ENCODE peak calls at places on chromosome 11, in seven cellular contexts. One of them, this sample, is unnamed.

GRCh38 chr11:99593197-99593596 is 572.4 kb downstream of the CNTN5 start:
- DNase-seq in IMR-90: no peak
- DNase-seq in thoracic aorta: no peak
- DNase-seq in psoas muscle: no peak
- DNase-seq in cardiac muscle cell: no peak
- DNase-seq in tibial nerve: no peak
- DNase-seq in CD8-positive, alpha-beta memory T cell: no peak
- DNase-seq in this sample: no peak

GRCh38 chr11:11731311-11732083 is 109.7 kb upstream of the GALNT18 start:
- DNase-seq in IMR-90: peak; percentile 73
- DNase-seq in CD8-positive, alpha-beta memory T cell: no peak
- DNase-seq in psoas muscle: no peak
- DNase-seq in thoracic aorta: no peak
- DNase-seq in tibial nerve: no peak
- DNase-seq in cardiac muscle cell: peak; percentile 21
- DNase-seq in this sample: no peak

GRCh38 chr11:14413307-14414072 is 54.5 kb upstream of the RRAS2 start:
- DNase-seq in IMR-90: peak; percentile 58
- DNase-seq in psoas muscle: peak; percentile 53
- DNase-seq in tibial nerve: no peak
- DNase-seq in CD8-positive, alpha-beta memory T cell: no peak
- DNase-seq in thoracic aorta: no peak
- DNase-seq in cardiac muscle cell: peak; percentile 83
- DNase-seq in this sample: no peak

GRCh38 chr11:5284551-5285130 is 14.9 kb upstream of the HBE1 start:
- DNase-seq in cardiac muscle cell: no peak
- DNase-seq in CD8-positive, alpha-beta memory T cell: no peak
- DNase-seq in tibial nerve: no peak
- DNase-seq in IMR-90: no peak
- DNase-seq in psoas muscle: no peak
- DNase-seq in thoracic aorta: no peak
- DNase-seq in this sample: no peak

GRCh38 chr11:33942954-33943353 is 51.1 kb upstream of the LMO2 start:
- DNase-seq in thoracic aorta: peak; percentile 41
- DNase-seq in CD8-positive, alpha-beta memory T cell: no peak
- DNase-seq in cardiac muscle cell: peak; percentile 68
- DNase-seq in tibial nerve: peak; percentile 60
- DNase-seq in psoas muscle: peak; percentile 60
- DNase-seq in IMR-90: peak; percentile 58
- DNase-seq in this sample: peak; percentile 7

GRCh38 chr11:29490951-29491350 is 525.9 kb downstream of the KCNA4 start:
- DNase-seq in cardiac muscle cell: no peak
- DNase-seq in IMR-90: no peak
- DNase-seq in tibial nerve: no peak
- DNase-seq in CD8-positive, alpha-beta memory T cell: no peak
- DNase-seq in thoracic aorta: no peak
- DNase-seq in psoas muscle: no peak
- DNase-seq in this sample: no peak

GRCh38 chr11:117882539-117882938 is 6.1 kb upstream of the FXYD6 start:
- DNase-seq in CD8-positive, alpha-beta memory T cell: no peak
- DNase-seq in IMR-90: no peak
- DNase-seq in cardiac muscle cell: no peak
- DNase-seq in tibial nerve: no peak
- DNase-seq in thoracic aorta: no peak
- DNase-seq in psoas muscle: no peak
- DNase-seq in this sample: no peak

GRCh38 chr11:8384199-8384821 is 120.6 kb upstream of the LMO1 start:
- DNase-seq in IMR-90: no peak
- DNase-seq in psoas muscle: peak; percentile 39
- DNase-seq in cardiac muscle cell: peak; percentile 65
- DNase-seq in tibial nerve: no peak
- DNase-seq in CD8-positive, alpha-beta memory T cell: no peak
- DNase-seq in thoracic aorta: no peak
- DNase-seq in this sample: no peak

GRCh38 chr11:125338886-125339811 is 156.9 kb downstream of the FEZ1 start:
- DNase-seq in cardiac muscle cell: peak; percentile 80
- DNase-seq in psoas muscle: no peak
- DNase-seq in IMR-90: no peak
- DNase-seq in tibial nerve: peak; percentile 35
- DNase-seq in CD8-positive, alpha-beta memory T cell: no peak
- DNase-seq in thoracic aorta: no peak
- DNase-seq in this sample: no peak

GRCh38 chr11:126514061-126514713 is 158.7 kb downstream of the ST3GAL4 start:
- DNase-seq in tibial nerve: no peak
- DNase-seq in thoracic aorta: no peak
- DNase-seq in IMR-90: no peak
- DNase-seq in psoas muscle: no peak
- DNase-seq in CD8-positive, alpha-beta memory T cell: no peak
- DNase-seq in cardiac muscle cell: peak; percentile 17
- DNase-seq in this sample: no peak

GRCh38 chr11:57477507-57478189 is 17.3 kb downstream of the RTN4RL2 start:
- DNase-seq in CD8-positive, alpha-beta memory T cell: no peak
- DNase-seq in tibial nerve: no peak
- DNase-seq in thoracic aorta: no peak
- DNase-seq in IMR-90: no peak
- DNase-seq in psoas muscle: no peak
- DNase-seq in cardiac muscle cell: no peak
- DNase-seq in this sample: no peak

GRCh38 chr11:122668562-122669090 is 13.1 kb downstream of the UBASH3B start:
- DNase-seq in CD8-positive, alpha-beta memory T cell: no peak
- DNase-seq in psoas muscle: no peak
- DNase-seq in thoracic aorta: no peak
- DNase-seq in tibial nerve: no peak
- DNase-seq in cardiac muscle cell: peak; percentile 23
- DNase-seq in IMR-90: peak; percentile 98
- DNase-seq in this sample: peak; percentile 87

GRCh38 chr11:65488273-65489058 is 10.4 kb upstream of the MALAT1 start:
- DNase-seq in thoracic aorta: no peak
- DNase-seq in tibial nerve: peak; percentile 58
- DNase-seq in cardiac muscle cell: peak; percentile 57
- DNase-seq in IMR-90: peak; percentile 71
- DNase-seq in CD8-positive, alpha-beta memory T cell: no peak
- DNase-seq in psoas muscle: peak; percentile 65
- DNase-seq in this sample: peak; percentile 63

GRCh38 chr11:78420255-78420764 is 2.7 kb upstream of the GAB2 start:
- DNase-seq in cardiac muscle cell: peak; percentile 94
- DNase-seq in tibial nerve: peak; percentile 92
- DNase-seq in thoracic aorta: no peak
- DNase-seq in CD8-positive, alpha-beta memory T cell: peak; percentile 60
- DNase-seq in IMR-90: peak; percentile 88
- DNase-seq in psoas muscle: peak; percentile 53
- DNase-seq in this sample: peak; percentile 35

GRCh38 chr11:113730887-113731726 is 25.0 kb upstream of the TMPRSS5 start:
- DNase-seq in IMR-90: peak; percentile 64
- DNase-seq in CD8-positive, alpha-beta memory T cell: no peak
- DNase-seq in tibial nerve: peak; percentile 36
- DNase-seq in cardiac muscle cell: peak; percentile 78
- DNase-seq in psoas muscle: peak; percentile 20
- DNase-seq in thoracic aorta: no peak
- DNase-seq in this sample: peak; percentile 7

GRCh38 chr11:125079151-125079877 is 16.2 kb downstream of the SLC37A2 start:
- DNase-seq in psoas muscle: no peak
- DNase-seq in thoracic aorta: no peak
- DNase-seq in CD8-positive, alpha-beta memory T cell: no peak
- DNase-seq in tibial nerve: no peak
- DNase-seq in IMR-90: no peak
- DNase-seq in cardiac muscle cell: no peak
- DNase-seq in this sample: no peak

GRCh38 chr11:45915446-45915845 is 2.2 kb downstream of the PEX16 start:
- DNase-seq in thoracic aorta: no peak
- DNase-seq in cardiac muscle cell: no peak
- DNase-seq in CD8-positive, alpha-beta memory T cell: no peak
- DNase-seq in tibial nerve: no peak
- DNase-seq in psoas muscle: no peak
- DNase-seq in IMR-90: no peak
- DNase-seq in this sample: no peak

GRCh38 chr11:119125849-119126248 is 4.5 kb downstream of the HINFP start:
- DNase-seq in thoracic aorta: no peak
- DNase-seq in tibial nerve: no peak
- DNase-seq in psoas muscle: no peak
- DNase-seq in cardiac muscle cell: no peak
- DNase-seq in IMR-90: no peak
- DNase-seq in CD8-positive, alpha-beta memory T cell: no peak
- DNase-seq in this sample: no peak

GRCh38 chr11:115221461-115222069 is 282.6 kb downstream of the CADM1 start:
- DNase-seq in thoracic aorta: no peak
- DNase-seq in psoas muscle: no peak
- DNase-seq in tibial nerve: no peak
- DNase-seq in CD8-positive, alpha-beta memory T cell: no peak
- DNase-seq in IMR-90: no peak
- DNase-seq in cardiac muscle cell: no peak
- DNase-seq in this sample: peak; percentile 24

DNA sequence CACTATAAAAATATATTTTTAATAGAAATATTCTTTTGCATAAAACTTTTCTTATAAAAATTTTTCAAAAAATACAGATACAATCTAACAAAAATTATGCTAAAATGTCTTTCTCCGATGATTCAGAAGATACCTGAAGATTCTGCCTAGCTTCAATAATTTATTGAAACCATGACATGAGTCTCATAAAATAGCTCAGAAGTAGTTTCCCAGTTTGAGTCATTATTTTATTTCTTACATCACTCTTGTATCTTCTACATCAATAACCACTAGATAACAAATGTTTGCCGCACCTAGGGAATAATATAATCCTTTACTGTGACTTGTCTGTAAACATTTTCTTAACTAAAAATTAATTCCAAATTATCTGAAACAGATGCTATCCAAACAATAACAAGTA is 158.6 kb downstream of the FCHSD2 start:
- DNase-seq in psoas muscle: no peak
- DNase-seq in thoracic aorta: no peak
- DNase-seq in CD8-positive, alpha-beta memory T cell: no peak
- DNase-seq in tibial nerve: no peak
- DNase-seq in IMR-90: no peak
- DNase-seq in cardiac muscle cell: no peak
- DNase-seq in this sample: no peak
- H3K4me3 ChIP-seq in psoas muscle: no peak overlapping the region
- H3K4me3 ChIP-seq in thoracic aorta: no peak overlapping the region
- H3K4me3 ChIP-seq in CD8-positive, alpha-beta memory T cell: no peak overlapping the region
- H3K4me3 ChIP-seq in tibial nerve: no peak overlapping the region
- H3K4me3 ChIP-seq in IMR-90: no peak overlapping the region
- H3K4me3 ChIP-seq in cardiac muscle cell: no peak overlapping the region
- H3K4me3 ChIP-seq in this sample: no peak overlapping the region

DNA sequence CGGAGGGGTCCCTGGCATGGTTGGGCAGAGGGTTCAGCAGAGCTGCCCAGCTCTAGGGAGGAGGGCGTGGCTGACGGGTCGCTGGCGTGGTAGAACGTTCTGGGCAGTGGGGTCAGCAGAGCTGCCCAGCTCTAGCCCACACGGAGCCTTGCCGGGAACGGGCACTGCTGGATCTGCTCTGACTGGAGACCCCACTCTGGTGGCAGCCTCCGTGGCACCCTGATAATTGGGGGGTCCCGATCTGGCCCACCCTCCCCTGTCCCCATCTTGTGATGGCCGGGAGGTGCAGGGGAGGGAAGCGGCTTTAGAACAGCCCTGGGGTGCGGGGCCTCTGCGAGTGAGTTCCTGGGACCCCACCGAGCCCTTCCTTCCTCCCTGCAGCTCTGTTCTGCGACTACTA is 21.9 kb downstream of the MUC5AC start:
- DNase-seq in IMR-90: no peak
- DNase-seq in cardiac muscle cell: no peak
- DNase-seq in thoracic aorta: no peak
- DNase-seq in psoas muscle: no peak
- DNase-seq in tibial nerve: no peak
- DNase-seq in CD8-positive, alpha-beta memory T cell: peak; percentile 33
- DNase-seq in this sample: no peak
- H3K9me3 ChIP-seq in IMR-90: no peaks in the 10 kb centered on the region
- H3K9me3 ChIP-seq in cardiac muscle cell: no peaks in the 10 kb centered on the region
- H3K9me3 ChIP-seq in thoracic aorta: no peaks in the 10 kb centered on the region
- H3K9me3 ChIP-seq in psoas muscle: no peaks in the 10 kb centered on the region
- H3K9me3 ChIP-seq in tibial nerve: no peaks in the 10 kb centered on the region
- H3K9me3 ChIP-seq in CD8-positive, alpha-beta memory T cell: no peaks in the 10 kb centered on the region
- H3K9me3 ChIP-seq in this sample: no peaks in the 10 kb centered on the region

DNA sequence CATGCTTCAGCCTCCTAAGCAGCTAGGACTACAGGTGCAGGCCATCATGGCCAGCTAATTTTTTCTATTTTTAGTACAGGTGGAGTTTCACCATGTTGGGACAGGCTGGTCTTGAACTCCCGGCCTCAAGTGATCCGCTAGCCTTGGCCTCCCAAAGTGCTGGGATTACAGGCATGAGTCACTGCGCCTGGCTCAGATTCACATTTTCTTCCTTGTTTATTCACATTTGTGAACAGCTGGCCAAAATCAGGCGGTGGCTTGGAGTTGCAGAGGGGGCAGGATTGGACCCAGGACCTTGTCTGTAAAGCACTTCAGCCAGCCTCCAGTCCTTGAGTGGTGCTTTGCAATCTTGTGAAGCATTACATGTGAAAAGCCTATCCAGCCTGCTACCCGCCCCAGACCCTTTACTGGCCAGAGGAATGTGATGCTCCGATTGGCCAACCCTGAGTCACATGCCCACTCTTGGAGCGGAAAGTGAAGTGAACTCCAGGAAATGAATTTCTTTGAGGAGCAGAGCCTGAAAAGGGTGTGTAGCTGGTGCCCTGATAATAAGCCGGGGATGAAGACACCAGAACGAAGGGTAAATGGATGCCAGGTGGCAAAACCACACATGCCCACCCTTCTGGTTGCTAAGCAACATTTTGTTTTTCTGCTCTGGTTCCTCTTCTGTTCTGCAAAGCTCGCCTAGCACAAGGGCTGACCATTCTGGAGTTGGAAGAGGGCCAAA is 62.6 kb upstream of the PTPRJ start:
- DNase-seq in CD8-positive, alpha-beta memory T cell: peak; percentile 54
- DNase-seq in IMR-90: peak; percentile 98
- DNase-seq in psoas muscle: peak; percentile 68
- DNase-seq in tibial nerve: peak; percentile 74
- DNase-seq in cardiac muscle cell: peak; percentile 100
- DNase-seq in thoracic aorta: peak; percentile 62
- DNase-seq in this sample: peak; percentile 69
- H3K4me3 ChIP-seq in CD8-positive, alpha-beta memory T cell: no peak overlapping the region
- H3K4me3 ChIP-seq in IMR-90: peak overlapping the region; percentile 6
- H3K4me3 ChIP-seq in psoas muscle: no peak overlapping the region
- H3K4me3 ChIP-seq in tibial nerve: peak overlapping the region; percentile 18
- H3K4me3 ChIP-seq in cardiac muscle cell: no peak overlapping the region
- H3K4me3 ChIP-seq in thoracic aorta: peak overlapping the region; percentile 57
- H3K4me3 ChIP-seq in this sample: no peak overlapping the region

GRCh38 chr11:134532176-134532920 is 120.3 kb upstream of the B3GAT1 start:
- DNase-seq in IMR-90: no peak
- DNase-seq in psoas muscle: no peak
- DNase-seq in CD8-positive, alpha-beta memory T cell: peak; percentile 21
- DNase-seq in cardiac muscle cell: no peak
- DNase-seq in tibial nerve: no peak
- DNase-seq in thoracic aorta: no peak
- DNase-seq in this sample: no peak

GRCh38 chr11:134532921-134533421 is 120.9 kb upstream of the B3GAT1 start:
- DNase-seq in cardiac muscle cell: no peak
- DNase-seq in CD8-positive, alpha-beta memory T cell: peak; percentile 22
- DNase-seq in tibial nerve: no peak
- DNase-seq in psoas muscle: no peak
- DNase-seq in IMR-90: no peak
- DNase-seq in thoracic aorta: no peak
- DNase-seq in this sample: no peak

GRCh38 chr11:134535029-134536025 is 123.3 kb upstream of the B3GAT1 start:
- DNase-seq in psoas muscle: no peak
- DNase-seq in tibial nerve: no peak
- DNase-seq in thoracic aorta: no peak
- DNase-seq in CD8-positive, alpha-beta memory T cell: no peak
- DNase-seq in cardiac muscle cell: no peak
- DNase-seq in IMR-90: no peak
- DNase-seq in this sample: no peak

GRCh38 chr11:134531331-134532135 is 119.5 kb upstream of the B3GAT1 start:
- DNase-seq in psoas muscle: no peak
- DNase-seq in tibial nerve: no peak
- DNase-seq in thoracic aorta: no peak
- DNase-seq in cardiac muscle cell: no peak
- DNase-seq in CD8-positive, alpha-beta memory T cell: peak; percentile 39
- DNase-seq in IMR-90: no peak
- DNase-seq in this sample: no peak

GRCh38 chr11:134533511-134533910 is 121.5 kb upstream of the B3GAT1 start:
- DNase-seq in psoas muscle: no peak
- DNase-seq in IMR-90: no peak
- DNase-seq in tibial nerve: no peak
- DNase-seq in CD8-positive, alpha-beta memory T cell: no peak
- DNase-seq in cardiac muscle cell: no peak
- DNase-seq in thoracic aorta: no peak
- DNase-seq in this sample: no peak
- H3K9me3 ChIP-seq in psoas muscle: no peaks in the 10 kb centered on the region
- H3K9me3 ChIP-seq in IMR-90: peaks cover 61% of the 10 kb centered on the region
- H3K9me3 ChIP-seq in tibial nerve: no peaks in the 10 kb centered on the region
- H3K9me3 ChIP-seq in CD8-positive, alpha-beta memory T cell: no peaks in the 10 kb centered on the region
- H3K9me3 ChIP-seq in cardiac muscle cell: no peaks in the 10 kb centered on the region
- H3K9me3 ChIP-seq in thoracic aorta: no peaks in the 10 kb centered on the region
- H3K9me3 ChIP-seq in this sample: no peaks in the 10 kb centered on the region